ENCODE peak calls at places on chromosomes 12 and 14, in eight cellular contexts. H is psoas muscle, A is GM23248, X is NB4, U is AG10803, W is A549, T is pancreas, F is fibroblast of the aortic adventitia. J is an unnamed sample.

GRCh38 chr12:22169281-22169824 is 123.3 kb downstream of the CMAS start:
- DNase-seq in F (no peak), H (no peak), X (no peak), W (no peak), T (no peak), U (no peak), A (no peak), J (no peak)

GRCh38 chr14:32129124-32129523 is 52.0 kb downstream of the ARHGAP5 start:
- DNase-seq in H (no peak), F (peak), W (peak), U (peak), A (peak), X (no peak), T (no peak), J (no peak)

GRCh38 chr12:103997277-103997900 is 31.7 kb downstream of the TDG start:
- DNase-seq in A (no peak), H (peak), X (no peak), W (no peak), U (no peak), F (peak), T (no peak), J (no peak)

GRCh38 chr12:89461649-89462612 is 62.7 kb downstream of the GALNT4 start:
- DNase-seq in U (peak), F (peak), W (peak), A (peak), T (no peak), X (peak), H (no peak), J (no peak)

GRCh38 chr12:121600702-121601336 is 20.0 kb upstream of the KDM2B start:
- DNase-seq in U (no peak), H (no peak), A (no peak), F (no peak), X (no peak), W (no peak), T (peak), J (no peak)

GRCh38 chr14:34380446-34380845 is 81.6 kb downstream of the SPTSSA start:
- DNase-seq in T (no peak), U (no peak), A (no peak), H (no peak), W (no peak), X (no peak), F (no peak), J (no peak)

GRCh38 chr14:94654071-94654974 is 42.1 kb downstream of the SERPINA3 start:
- DNase-seq in T (peak), W (no peak), A (no peak), U (no peak), F (no peak), H (no peak), X (peak), J (no peak)

GRCh38 chr14:78519863-78520262 is 349.7 kb downstream of the NRXN3 start:
- DNase-seq in U (no peak), X (peak), T (no peak), H (no peak), W (no peak), F (peak), A (peak), J (no peak)

GRCh38 chr12:87363497-87364084 is 665.6 kb downstream of the C12orf50 start:
- DNase-seq in W (no peak), A (no peak), T (no peak), F (no peak), H (no peak), U (no peak), X (peak), J (no peak)

GRCh38 chr12:109130755-109131521 is 14.6 kb downstream of the ACACB start:
- DNase-seq in X (peak), F (no peak), W (no peak), T (peak), A (peak), U (no peak), H (peak), J (no peak)

GRCh38 chr12:124433147-124433874 is 134.1 kb downstream of the NCOR2 start:
- DNase-seq in X (peak), W (no peak), T (no peak), U (no peak), A (no peak), H (peak), F (no peak), J (no peak)

GRCh38 chr12:50598321-50598862 is 93.6 kb downstream of the DIP2B start:
- DNase-seq in X (no peak), T (no peak), W (no peak), F (peak), U (peak), H (no peak), A (peak), J (no peak)
- H3K4me3 ChIP-seq in X (no peak), T (no peak), W (no peak), F (no peak), U (no peak), H (no peak), A (peak), J (no peak)

DNA sequence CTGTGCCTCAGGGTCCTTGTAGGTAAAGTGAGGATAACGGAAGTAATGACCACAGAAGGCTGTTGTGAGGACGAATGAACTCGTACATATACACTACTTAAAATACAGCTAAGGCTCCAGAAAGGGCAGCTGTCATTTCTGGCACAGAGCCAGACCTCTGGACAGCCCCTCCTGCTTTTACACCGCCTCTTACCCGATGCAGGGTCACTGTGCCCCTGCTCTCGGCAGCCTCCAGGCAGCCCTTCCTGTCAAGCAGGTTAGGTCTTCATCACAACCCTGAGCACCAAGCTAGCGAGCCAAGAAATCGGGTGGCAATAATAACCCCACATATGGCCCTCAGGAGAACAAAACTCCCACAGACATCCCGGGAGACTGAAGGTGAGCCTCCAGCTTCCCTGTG is 8.5 kb downstream of the TMEM229B start:
- DNase-seq in A (no peak), F (no peak), U (no peak), X (no peak), T (no peak), W (no peak), H (no peak), J (no peak)
- H3K4me3 ChIP-seq in A (no peak), F (no peak), U (no peak), X (no peak), T (no peak), W (no peak), H (no peak), J (no peak)

GRCh38 chr12:132404956-132405741 is 75.8 kb upstream of the GALNT9 start:
- DNase-seq in X (no peak), F (no peak), U (no peak), T (no peak), H (no peak), A (no peak), W (no peak), J (peak)
- H3K4me3 ChIP-seq in X (no peak), F (no peak), U (no peak), T (no peak), H (no peak), A (no peak), W (no peak), J (no peak)

GRCh38 chr14:75996488-75996887 is 10.9 kb downstream of the IFT43 start:
- DNase-seq in W (no peak), X (no peak), U (no peak), H (no peak), T (no peak), A (no peak), F (no peak), J (no peak)
- H3K4me3 ChIP-seq in W (no peak), X (no peak), U (no peak), H (no peak), T (no peak), A (peak), F (no peak), J (no peak)

DNA sequence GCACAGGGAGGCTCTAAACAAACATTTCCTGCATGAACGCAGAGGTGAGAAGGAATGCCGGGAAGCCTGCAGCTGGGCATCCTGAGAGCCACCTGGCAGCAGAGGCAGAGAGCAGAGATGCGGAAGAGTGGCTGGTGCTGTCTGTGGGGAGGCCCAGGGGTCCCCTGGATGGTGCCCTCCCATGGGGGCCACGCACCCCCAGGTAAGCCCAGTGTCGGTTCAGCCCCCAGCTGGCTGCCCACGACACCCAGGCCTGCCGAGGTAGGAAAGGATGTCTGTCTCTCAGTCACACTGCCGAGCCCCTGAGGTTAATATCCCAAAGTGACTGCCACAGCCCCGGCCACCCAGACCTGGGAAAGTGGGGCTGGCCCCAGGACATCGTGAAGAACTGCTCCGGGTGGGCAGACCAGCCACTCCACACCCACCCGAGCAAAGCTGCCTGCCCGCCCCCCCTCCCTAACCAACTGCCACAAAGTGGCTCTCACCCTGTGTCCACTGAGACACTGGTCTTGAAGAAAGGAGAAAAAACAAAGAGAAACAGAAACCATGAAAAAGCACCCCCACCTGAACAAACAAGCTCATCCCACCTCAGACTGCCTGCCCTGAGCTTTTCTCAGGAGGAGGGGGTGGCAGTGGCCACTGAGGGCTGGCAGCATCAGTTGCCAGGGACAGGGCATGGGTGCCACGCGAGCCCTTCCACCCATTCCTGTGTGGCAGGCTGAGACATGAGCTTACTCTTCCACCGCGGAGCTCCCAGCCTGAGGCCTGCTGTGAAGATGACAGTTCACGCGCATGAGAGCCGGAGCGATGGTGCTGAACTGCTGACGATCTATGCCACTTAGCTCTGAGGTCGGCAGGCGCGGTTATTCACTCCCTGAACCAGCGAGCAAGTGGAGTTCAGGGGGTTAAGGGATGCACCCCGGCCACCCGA is 40.8 kb downstream of the CCDC88C start:
- DNase-seq in H (no peak), T (no peak), W (no peak), U (no peak), A (no peak), X (no peak), F (no peak), J (no peak)
- H3K4me3 ChIP-seq in H (no peak), T (no peak), W (no peak), U (no peak), A (no peak), X (no peak), F (no peak), J (no peak)

DNA sequence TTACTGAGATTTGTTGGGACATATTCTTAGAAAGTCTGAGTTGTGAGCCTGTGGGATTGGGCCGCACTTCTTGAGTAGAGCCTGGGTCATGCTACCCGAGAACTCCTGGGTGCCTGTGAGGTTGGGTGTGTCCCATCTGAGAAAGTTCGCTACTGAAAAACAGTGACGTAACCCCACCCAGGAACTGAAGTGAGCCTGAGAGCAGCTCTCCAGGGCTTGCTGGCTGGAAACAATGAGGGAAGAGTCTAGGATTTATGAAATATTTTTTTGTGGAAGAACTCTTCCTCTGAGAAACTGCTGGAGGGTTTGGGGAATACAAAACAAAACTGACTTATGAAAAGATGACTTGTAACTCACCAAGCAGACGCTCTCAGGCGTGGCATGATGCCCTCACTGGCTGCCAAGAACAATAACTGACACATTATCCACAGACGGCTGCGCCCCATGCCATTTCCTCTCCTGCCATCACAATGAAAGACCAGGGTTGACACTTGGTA is 69.2 kb downstream of the RASSF3 start:
- DNase-seq in T (no peak), W (peak), H (peak), F (peak), A (peak), X (no peak), U (peak), J (peak)
- H3K4me3 ChIP-seq in T (no peak), W (peak), H (peak), F (peak), A (peak), X (no peak), U (peak), J (no peak)

GRCh38 chr14:62097072-62097471 is 334.9 kb downstream of the SNAPC1 start:
- DNase-seq in A (peak), H (no peak), T (no peak), W (no peak), F (no peak), X (no peak), U (no peak), J (no peak)
- H3K4me3 ChIP-seq in A (no peak), H (no peak), T (no peak), W (no peak), F (no peak), X (no peak), U (no peak), J (no peak)

J was measured in lower lobe of right lung.